ENCODE peak calls at places on chromosome 20, in six cellular contexts. One of them, this sample, is unnamed.

GRCh38 chr20:51752343-51752951 is 15.7 kb downstream of the ATP9A start:
- DNase-seq in neural crest cell: no peak
- DNase-seq in retinal pigment epithelial cell: peak
- DNase-seq in MCF 10A: peak
- DNase-seq in tibial artery: no peak
- DNase-seq in fibroblast of gingiva: peak
- DNase-seq in this sample: no peak

GRCh38 chr20:47789081-47789998 is 4.1 kb upstream of the SULF2 start:
- DNase-seq in retinal pigment epithelial cell: no peak
- DNase-seq in neural crest cell: peak
- DNase-seq in fibroblast of gingiva: no peak
- DNase-seq in MCF 10A: no peak
- DNase-seq in tibial artery: no peak
- DNase-seq in this sample: no peak

GRCh38 chr20:45509091-45509490 is 6.3 kb downstream of the SPINT3 start:
- DNase-seq in neural crest cell: no peak
- DNase-seq in retinal pigment epithelial cell: no peak
- DNase-seq in fibroblast of gingiva: no peak
- DNase-seq in MCF 10A: no peak
- DNase-seq in tibial artery: no peak
- DNase-seq in this sample: no peak

GRCh38 chr20:60187683-60188082 is 229.5 kb downstream of the CDH26 start:
- DNase-seq in tibial artery: no peak
- DNase-seq in retinal pigment epithelial cell: no peak
- DNase-seq in neural crest cell: no peak
- DNase-seq in MCF 10A: no peak
- DNase-seq in fibroblast of gingiva: no peak
- DNase-seq in this sample: no peak

GRCh38 chr20:15220778-15221565 is 883.6 kb upstream of the FLRT3 start:
- DNase-seq in MCF 10A: peak
- DNase-seq in tibial artery: no peak
- DNase-seq in neural crest cell: no peak
- DNase-seq in retinal pigment epithelial cell: no peak
- DNase-seq in fibroblast of gingiva: no peak
- DNase-seq in this sample: no peak

GRCh38 chr20:33167859-33168258 is at the start of gene BPIFA2:
- DNase-seq in fibroblast of gingiva: no peak
- DNase-seq in retinal pigment epithelial cell: no peak
- DNase-seq in tibial artery: no peak
- DNase-seq in neural crest cell: no peak
- DNase-seq in MCF 10A: no peak
- DNase-seq in this sample: no peak

GRCh38 chr20:50144362-50144761 is 9.2 kb downstream of the PEDS1 start:
- DNase-seq in neural crest cell: no peak
- DNase-seq in fibroblast of gingiva: peak
- DNase-seq in MCF 10A: peak
- DNase-seq in retinal pigment epithelial cell: peak
- DNase-seq in tibial artery: peak
- DNase-seq in this sample: peak

GRCh38 chr20:12287575-12287974 is 369.9 kb downstream of the BTBD3 start:
- DNase-seq in MCF 10A: peak
- DNase-seq in retinal pigment epithelial cell: no peak
- DNase-seq in fibroblast of gingiva: no peak
- DNase-seq in tibial artery: no peak
- DNase-seq in neural crest cell: no peak
- DNase-seq in this sample: no peak

GRCh38 chr20:63974402-63975200 is 4.8 kb downstream of the SAMD10 start:
- DNase-seq in retinal pigment epithelial cell: no peak
- DNase-seq in MCF 10A: peak
- DNase-seq in tibial artery: no peak
- DNase-seq in neural crest cell: no peak
- DNase-seq in fibroblast of gingiva: no peak
- DNase-seq in this sample: peak

GRCh38 chr20:24634855-24635254 is 165.4 kb downstream of the SYNDIG1 start:
- DNase-seq in MCF 10A: peak
- DNase-seq in tibial artery: no peak
- DNase-seq in retinal pigment epithelial cell: peak
- DNase-seq in fibroblast of gingiva: peak
- DNase-seq in neural crest cell: no peak
- DNase-seq in this sample: no peak

GRCh38 chr20:10958279-10958678 is 284.5 kb upstream of the JAG1 start:
- DNase-seq in fibroblast of gingiva: no peak
- DNase-seq in MCF 10A: no peak
- DNase-seq in tibial artery: no peak
- DNase-seq in neural crest cell: no peak
- DNase-seq in retinal pigment epithelial cell: no peak
- DNase-seq in this sample: no peak

GRCh38 chr20:2596673-2597279 is 55.7 kb upstream of the NOP56 start:
- DNase-seq in MCF 10A: no peak
- DNase-seq in fibroblast of gingiva: no peak
- DNase-seq in neural crest cell: no peak
- DNase-seq in tibial artery: no peak
- DNase-seq in retinal pigment epithelial cell: no peak
- DNase-seq in this sample: no peak

GRCh38 chr20:54510546-54511129 is 35.2 kb downstream of the DOK5 start:
- DNase-seq in retinal pigment epithelial cell: no peak
- DNase-seq in MCF 10A: no peak
- DNase-seq in fibroblast of gingiva: peak
- DNase-seq in tibial artery: no peak
- DNase-seq in neural crest cell: no peak
- DNase-seq in this sample: no peak

GRCh38 chr20:687468-688203 is 12.0 kb upstream of the SCRT2 start:
- DNase-seq in fibroblast of gingiva: no peak
- DNase-seq in tibial artery: no peak
- DNase-seq in retinal pigment epithelial cell: no peak
- DNase-seq in neural crest cell: no peak
- DNase-seq in MCF 10A: no peak
- DNase-seq in this sample: no peak

GRCh38 chr20:39092733-39093410 is 130.7 kb downstream of the DHX35 start:
- DNase-seq in MCF 10A: no peak
- DNase-seq in tibial artery: no peak
- DNase-seq in neural crest cell: no peak
- DNase-seq in fibroblast of gingiva: no peak
- DNase-seq in retinal pigment epithelial cell: no peak
- DNase-seq in this sample: no peak

GRCh38 chr20:49228676-49229075 is 9.5 kb downstream of the DDX27 start:
- DNase-seq in MCF 10A: no peak
- DNase-seq in tibial artery: no peak
- DNase-seq in fibroblast of gingiva: no peak
- DNase-seq in retinal pigment epithelial cell: no peak
- DNase-seq in neural crest cell: no peak
- DNase-seq in this sample: no peak

GRCh38 chr20:51359947-51360346 is 182.6 kb downstream of the NFATC2 start:
- DNase-seq in neural crest cell: no peak
- DNase-seq in tibial artery: no peak
- DNase-seq in fibroblast of gingiva: no peak
- DNase-seq in MCF 10A: no peak
- DNase-seq in retinal pigment epithelial cell: no peak
- DNase-seq in this sample: no peak

GRCh38 chr20:32460683-32461320 is 102.7 kb downstream of the ASXL1 start:
- DNase-seq in tibial artery: no peak
- DNase-seq in retinal pigment epithelial cell: no peak
- DNase-seq in MCF 10A: no peak
- DNase-seq in fibroblast of gingiva: no peak
- DNase-seq in neural crest cell: no peak
- DNase-seq in this sample: no peak